ENCODE peak calls at places on chromosomes 5 and 9, in eight cellular contexts. One of them, this sample, is unnamed.

GRCh38 chr9:6763244-6763643 is 5.5 kb downstream of the KDM4C start:
- DNase-seq in astrocyte of the cerebellum: no peak
- DNase-seq in T-helper 2 cell: no peak
- DNase-seq in IMR-90: no peak
- DNase-seq in stimulated activated CD8-positive, alpha-beta memory T cell treated with anti-CD3 and anti-CD28 coated beads, Interleukin-2, amount 100 ng/mL, for 48 hours: no peak
- DNase-seq in Ammon's horn: no peak
- DNase-seq in psoas muscle: no peak
- DNase-seq in HTR-8/SVneo: no peak
- DNase-seq in this sample: no peak

GRCh38 chr9:7791364-7791763 is 8.2 kb downstream of the DMAC1 start:
- DNase-seq in astrocyte of the cerebellum: no peak
- DNase-seq in T-helper 2 cell: no peak
- DNase-seq in IMR-90: no peak
- DNase-seq in stimulated activated CD8-positive, alpha-beta memory T cell treated with anti-CD3 and anti-CD28 coated beads, Interleukin-2, amount 100 ng/mL, for 48 hours: no peak
- DNase-seq in Ammon's horn: no peak
- DNase-seq in psoas muscle: no peak
- DNase-seq in HTR-8/SVneo: no peak
- DNase-seq in this sample: no peak

GRCh38 chr9:112550531-112550930 is 63.9 kb downstream of the KIAA1958 start:
- DNase-seq in astrocyte of the cerebellum: no peak
- DNase-seq in T-helper 2 cell: no peak
- DNase-seq in IMR-90: no peak
- DNase-seq in stimulated activated CD8-positive, alpha-beta memory T cell treated with anti-CD3 and anti-CD28 coated beads, Interleukin-2, amount 100 ng/mL, for 48 hours: no peak
- DNase-seq in Ammon's horn: no peak
- DNase-seq in psoas muscle: no peak
- DNase-seq in HTR-8/SVneo: no peak
- DNase-seq in this sample: no peak

GRCh38 chr9:75892168-75892901 is 1.9 kb downstream of the PCSK5 start:
- DNase-seq in astrocyte of the cerebellum: no peak
- DNase-seq in T-helper 2 cell: no peak
- DNase-seq in IMR-90: no peak
- DNase-seq in stimulated activated CD8-positive, alpha-beta memory T cell treated with anti-CD3 and anti-CD28 coated beads, Interleukin-2, amount 100 ng/mL, for 48 hours: peak; percentile 25
- DNase-seq in Ammon's horn: peak; percentile 45
- DNase-seq in psoas muscle: peak; percentile 30
- DNase-seq in HTR-8/SVneo: no peak
- DNase-seq in this sample: no peak

GRCh38 chr9:86766912-86767311 is 180.4 kb downstream of the GAS1 start:
- DNase-seq in astrocyte of the cerebellum: peak; percentile 60
- DNase-seq in T-helper 2 cell: no peak
- DNase-seq in IMR-90: peak; percentile 89
- DNase-seq in stimulated activated CD8-positive, alpha-beta memory T cell treated with anti-CD3 and anti-CD28 coated beads, Interleukin-2, amount 100 ng/mL, for 48 hours: no peak
- DNase-seq in Ammon's horn: no peak
- DNase-seq in psoas muscle: no peak
- DNase-seq in HTR-8/SVneo: peak; percentile 3
- DNase-seq in this sample: no peak

GRCh38 chr9:11142965-11143738 is 530.4 kb upstream of the PTPRD start:
- DNase-seq in astrocyte of the cerebellum: no peak
- DNase-seq in T-helper 2 cell: no peak
- DNase-seq in IMR-90: no peak
- DNase-seq in stimulated activated CD8-positive, alpha-beta memory T cell treated with anti-CD3 and anti-CD28 coated beads, Interleukin-2, amount 100 ng/mL, for 48 hours: no peak
- DNase-seq in Ammon's horn: no peak
- DNase-seq in psoas muscle: no peak
- DNase-seq in HTR-8/SVneo: no peak
- DNase-seq in this sample: no peak

GRCh38 chr9:84862786-84863185 is 193.3 kb downstream of the NTRK2 start:
- DNase-seq in astrocyte of the cerebellum: no peak
- DNase-seq in T-helper 2 cell: no peak
- DNase-seq in IMR-90: no peak
- DNase-seq in stimulated activated CD8-positive, alpha-beta memory T cell treated with anti-CD3 and anti-CD28 coated beads, Interleukin-2, amount 100 ng/mL, for 48 hours: no peak
- DNase-seq in Ammon's horn: no peak
- DNase-seq in psoas muscle: no peak
- DNase-seq in HTR-8/SVneo: no peak
- DNase-seq in this sample: no peak

GRCh38 chr9:5480919-5481743 is 29.2 kb upstream of the PDCD1LG2 start:
- DNase-seq in astrocyte of the cerebellum: no peak
- DNase-seq in T-helper 2 cell: no peak
- DNase-seq in IMR-90: no peak
- DNase-seq in stimulated activated CD8-positive, alpha-beta memory T cell treated with anti-CD3 and anti-CD28 coated beads, Interleukin-2, amount 100 ng/mL, for 48 hours: no peak
- DNase-seq in Ammon's horn: no peak
- DNase-seq in psoas muscle: no peak
- DNase-seq in HTR-8/SVneo: no peak
- DNase-seq in this sample: no peak

GRCh38 chr5:42514759-42515158 is 91.5 kb downstream of the GHR start:
- DNase-seq in astrocyte of the cerebellum: no peak
- DNase-seq in T-helper 2 cell: peak; percentile 21
- DNase-seq in IMR-90: no peak
- DNase-seq in stimulated activated CD8-positive, alpha-beta memory T cell treated with anti-CD3 and anti-CD28 coated beads, Interleukin-2, amount 100 ng/mL, for 48 hours: no peak
- DNase-seq in Ammon's horn: no peak
- DNase-seq in psoas muscle: no peak
- DNase-seq in HTR-8/SVneo: no peak
- DNase-seq in this sample: no peak

GRCh38 chr5:75716715-75717081 is 539 bp downstream of the POC5 start:
- DNase-seq in astrocyte of the cerebellum: no peak
- DNase-seq in T-helper 2 cell: no peak
- DNase-seq in IMR-90: no peak
- DNase-seq in stimulated activated CD8-positive, alpha-beta memory T cell treated with anti-CD3 and anti-CD28 coated beads, Interleukin-2, amount 100 ng/mL, for 48 hours: no peak
- DNase-seq in Ammon's horn: no peak
- DNase-seq in psoas muscle: no peak
- DNase-seq in HTR-8/SVneo: peak; percentile 5
- DNase-seq in this sample: no peak

GRCh38 chr5:140141241-140141640 is 15.5 kb downstream of the IGIP start:
- DNase-seq in astrocyte of the cerebellum: no peak
- DNase-seq in T-helper 2 cell: no peak
- DNase-seq in IMR-90: peak; percentile 59
- DNase-seq in stimulated activated CD8-positive, alpha-beta memory T cell treated with anti-CD3 and anti-CD28 coated beads, Interleukin-2, amount 100 ng/mL, for 48 hours: no peak
- DNase-seq in Ammon's horn: no peak
- DNase-seq in psoas muscle: no peak
- DNase-seq in HTR-8/SVneo: no peak
- DNase-seq in this sample: no peak

GRCh38 chr5:464843-465590 is 22.0 kb downstream of the EXOC3 start:
- DNase-seq in astrocyte of the cerebellum: no peak
- DNase-seq in T-helper 2 cell: no peak
- DNase-seq in IMR-90: no peak
- DNase-seq in stimulated activated CD8-positive, alpha-beta memory T cell treated with anti-CD3 and anti-CD28 coated beads, Interleukin-2, amount 100 ng/mL, for 48 hours: no peak
- DNase-seq in Ammon's horn: no peak
- DNase-seq in psoas muscle: no peak
- DNase-seq in HTR-8/SVneo: no peak
- DNase-seq in this sample: no peak

GRCh38 chr9:101467690-101468089 is 32.1 kb upstream of the ALDOB start:
- DNase-seq in astrocyte of the cerebellum: no peak
- DNase-seq in T-helper 2 cell: no peak
- DNase-seq in IMR-90: no peak
- DNase-seq in stimulated activated CD8-positive, alpha-beta memory T cell treated with anti-CD3 and anti-CD28 coated beads, Interleukin-2, amount 100 ng/mL, for 48 hours: no peak
- DNase-seq in Ammon's horn: no peak
- DNase-seq in psoas muscle: no peak
- DNase-seq in HTR-8/SVneo: no peak
- DNase-seq in this sample: no peak

GRCh38 chr5:43416233-43416987 is 4.2 kb upstream of the CCL28 start:
- DNase-seq in astrocyte of the cerebellum: no peak
- DNase-seq in T-helper 2 cell: no peak
- DNase-seq in IMR-90: no peak
- DNase-seq in stimulated activated CD8-positive, alpha-beta memory T cell treated with anti-CD3 and anti-CD28 coated beads, Interleukin-2, amount 100 ng/mL, for 48 hours: no peak
- DNase-seq in Ammon's horn: no peak
- DNase-seq in psoas muscle: no peak
- DNase-seq in HTR-8/SVneo: no peak
- DNase-seq in this sample: no peak

GRCh38 chr5:133539818-133540217 is 72.5 kb downstream of the FSTL4 start:
- DNase-seq in astrocyte of the cerebellum: no peak
- DNase-seq in T-helper 2 cell: no peak
- DNase-seq in IMR-90: no peak
- DNase-seq in stimulated activated CD8-positive, alpha-beta memory T cell treated with anti-CD3 and anti-CD28 coated beads, Interleukin-2, amount 100 ng/mL, for 48 hours: no peak
- DNase-seq in Ammon's horn: no peak
- DNase-seq in psoas muscle: no peak
- DNase-seq in HTR-8/SVneo: no peak
- DNase-seq in this sample: no peak

GRCh38 chr5:177371705-177372533 is 12.3 kb upstream of the SLC34A1 start:
- DNase-seq in astrocyte of the cerebellum: no peak
- DNase-seq in T-helper 2 cell: peak; percentile 82
- DNase-seq in IMR-90: no peak
- DNase-seq in stimulated activated CD8-positive, alpha-beta memory T cell treated with anti-CD3 and anti-CD28 coated beads, Interleukin-2, amount 100 ng/mL, for 48 hours: no peak
- DNase-seq in Ammon's horn: no peak
- DNase-seq in psoas muscle: no peak
- DNase-seq in HTR-8/SVneo: no peak
- DNase-seq in this sample: peak; percentile 46

GRCh38 chr9:91101598-91102168 is 260.0 kb downstream of the AUH start:
- DNase-seq in astrocyte of the cerebellum: no peak
- DNase-seq in T-helper 2 cell: peak; percentile 99
- DNase-seq in IMR-90: no peak
- DNase-seq in stimulated activated CD8-positive, alpha-beta memory T cell treated with anti-CD3 and anti-CD28 coated beads, Interleukin-2, amount 100 ng/mL, for 48 hours: peak; percentile 61
- DNase-seq in Ammon's horn: no peak
- DNase-seq in psoas muscle: no peak
- DNase-seq in HTR-8/SVneo: no peak
- DNase-seq in this sample: peak; percentile 68

GRCh38 chr5:119389288-119390065 is 33.7 kb downstream of the TNFAIP8 start:
- DNase-seq in astrocyte of the cerebellum: peak; percentile 53
- DNase-seq in T-helper 2 cell: no peak
- DNase-seq in IMR-90: peak; percentile 48
- DNase-seq in stimulated activated CD8-positive, alpha-beta memory T cell treated with anti-CD3 and anti-CD28 coated beads, Interleukin-2, amount 100 ng/mL, for 48 hours: no peak
- DNase-seq in Ammon's horn: no peak
- DNase-seq in psoas muscle: no peak
- DNase-seq in HTR-8/SVneo: no peak
- DNase-seq in this sample: no peak

GRCh38 chr9:3732077-3733038 is 206.6 kb upstream of the RFX3 start:
- DNase-seq in astrocyte of the cerebellum: peak; percentile 91
- DNase-seq in T-helper 2 cell: peak; percentile 88
- DNase-seq in IMR-90: peak; percentile 90
- DNase-seq in stimulated activated CD8-positive, alpha-beta memory T cell treated with anti-CD3 and anti-CD28 coated beads, Interleukin-2, amount 100 ng/mL, for 48 hours: no peak
- DNase-seq in Ammon's horn: peak; percentile 82
- DNase-seq in psoas muscle: no peak
- DNase-seq in HTR-8/SVneo: peak; percentile 76
- DNase-seq in this sample: no peak

GRCh38 chr5:139725073-139725830 is 70.4 kb upstream of the PSD2 start:
- DNase-seq in astrocyte of the cerebellum: no peak
- DNase-seq in T-helper 2 cell: no peak
- DNase-seq in IMR-90: peak; percentile 85
- DNase-seq in stimulated activated CD8-positive, alpha-beta memory T cell treated with anti-CD3 and anti-CD28 coated beads, Interleukin-2, amount 100 ng/mL, for 48 hours: no peak
- DNase-seq in Ammon's horn: peak; percentile 70
- DNase-seq in psoas muscle: peak; percentile 50
- DNase-seq in HTR-8/SVneo: peak; percentile 97
- DNase-seq in this sample: no peak

GRCh38 chr9:125687464-125687863 is 19.5 kb downstream of the MAPKAP1 start:
- DNase-seq in astrocyte of the cerebellum: no peak
- DNase-seq in T-helper 2 cell: no peak
- DNase-seq in IMR-90: no peak
- DNase-seq in stimulated activated CD8-positive, alpha-beta memory T cell treated with anti-CD3 and anti-CD28 coated beads, Interleukin-2, amount 100 ng/mL, for 48 hours: no peak
- DNase-seq in Ammon's horn: no peak
- DNase-seq in psoas muscle: no peak
- DNase-seq in HTR-8/SVneo: no peak
- DNase-seq in this sample: no peak

GRCh38 chr9:69307446-69308216 is 17.4 kb upstream of the ENTREP1 start:
- DNase-seq in astrocyte of the cerebellum: peak; percentile 99
- DNase-seq in T-helper 2 cell: no peak
- DNase-seq in IMR-90: peak; percentile 55
- DNase-seq in stimulated activated CD8-positive, alpha-beta memory T cell treated with anti-CD3 and anti-CD28 coated beads, Interleukin-2, amount 100 ng/mL, for 48 hours: no peak
- DNase-seq in Ammon's horn: no peak
- DNase-seq in psoas muscle: no peak
- DNase-seq in HTR-8/SVneo: no peak
- DNase-seq in this sample: no peak

GRCh38 chr5:103036601-103037000 is 83.3 kb downstream of the GIN1 start:
- DNase-seq in astrocyte of the cerebellum: no peak
- DNase-seq in T-helper 2 cell: no peak
- DNase-seq in IMR-90: no peak
- DNase-seq in stimulated activated CD8-positive, alpha-beta memory T cell treated with anti-CD3 and anti-CD28 coated beads, Interleukin-2, amount 100 ng/mL, for 48 hours: no peak
- DNase-seq in Ammon's horn: no peak
- DNase-seq in psoas muscle: no peak
- DNase-seq in HTR-8/SVneo: no peak
- DNase-seq in this sample: no peak

GRCh38 chr9:83688921-83689320 is 18.8 kb downstream of the UBQLN1 start:
- DNase-seq in astrocyte of the cerebellum: no peak
- DNase-seq in T-helper 2 cell: no peak
- DNase-seq in IMR-90: no peak
- DNase-seq in stimulated activated CD8-positive, alpha-beta memory T cell treated with anti-CD3 and anti-CD28 coated beads, Interleukin-2, amount 100 ng/mL, for 48 hours: no peak
- DNase-seq in Ammon's horn: no peak
- DNase-seq in psoas muscle: no peak
- DNase-seq in HTR-8/SVneo: no peak
- DNase-seq in this sample: no peak

GRCh38 chr9:117035546-117035945 is 348.4 kb downstream of the TRIM32 start:
- DNase-seq in astrocyte of the cerebellum: no peak
- DNase-seq in T-helper 2 cell: no peak
- DNase-seq in IMR-90: no peak
- DNase-seq in stimulated activated CD8-positive, alpha-beta memory T cell treated with anti-CD3 and anti-CD28 coated beads, Interleukin-2, amount 100 ng/mL, for 48 hours: no peak
- DNase-seq in Ammon's horn: no peak
- DNase-seq in psoas muscle: no peak
- DNase-seq in HTR-8/SVneo: no peak
- DNase-seq in this sample: no peak

GRCh38 chr5:139814191-139814601 is 18.6 kb downstream of the PSD2 start:
- DNase-seq in astrocyte of the cerebellum: no peak
- DNase-seq in T-helper 2 cell: no peak
- DNase-seq in IMR-90: no peak
- DNase-seq in stimulated activated CD8-positive, alpha-beta memory T cell treated with anti-CD3 and anti-CD28 coated beads, Interleukin-2, amount 100 ng/mL, for 48 hours: no peak
- DNase-seq in Ammon's horn: no peak
- DNase-seq in psoas muscle: no peak
- DNase-seq in HTR-8/SVneo: no peak
- DNase-seq in this sample: no peak

This sample was measured in CD4-positive, alpha-beta T cell.